ENCODE peak calls at places on chromosomes 3 and 15, in four cellular contexts. D is heart left ventricle; C is CD8-positive, alpha-beta T cell; E is astrocyte of the spinal cord. L is an unnamed sample.

GRCh38 chr3:61172684-61173083 is 78.6 kb downstream of the FHIT start:
- DNase-seq in D (no peak), C (no peak), E (no peak), L (no peak)

GRCh38 chr15:60575995-60576394 is 97.1 kb upstream of the ICE2 start:
- DNase-seq in D (no peak), E (no peak), C (no peak), L (no peak)

GRCh38 chr15:68374346-68374745 is 57.6 kb downstream of the ITGA11 start:
- DNase-seq in E (no peak), C (no peak), D (peak), L (no peak)

GRCh38 chr15:57376695-57377477 is 581 bp downstream of the CGNL1 start:
- DNase-seq in D (peak), C (no peak), E (no peak), L (peak)

GRCh38 chr3:126114406-126115386 is 30.8 kb upstream of the SLC41A3 start:
- DNase-seq in C (no peak), D (no peak), E (no peak), L (peak)

GRCh38 chr15:39381517-39381916 is 199.4 kb upstream of the THBS1 start:
- DNase-seq in D (no peak), C (no peak), E (peak), L (no peak)

GRCh38 chr3:12484983-12485327 is 675 bp downstream of the TSEN2 start:
- DNase-seq in C (no peak), D (no peak), E (no peak), L (no peak)

GRCh38 chr3:70982700-70983140 is 600.8 kb downstream of the FOXP1 start:
- DNase-seq in C (no peak), E (peak), D (no peak), L (no peak)

GRCh38 chr3:178629430-178630178 is 93.4 kb downstream of the KCNMB2 start:
- DNase-seq in E (no peak), C (no peak), D (no peak), L (no peak)

GRCh38 chr3:11717768-11718581 is 74.3 kb upstream of the VGLL4 start:
- DNase-seq in C (no peak), D (peak), E (peak), L (no peak)

DNA sequence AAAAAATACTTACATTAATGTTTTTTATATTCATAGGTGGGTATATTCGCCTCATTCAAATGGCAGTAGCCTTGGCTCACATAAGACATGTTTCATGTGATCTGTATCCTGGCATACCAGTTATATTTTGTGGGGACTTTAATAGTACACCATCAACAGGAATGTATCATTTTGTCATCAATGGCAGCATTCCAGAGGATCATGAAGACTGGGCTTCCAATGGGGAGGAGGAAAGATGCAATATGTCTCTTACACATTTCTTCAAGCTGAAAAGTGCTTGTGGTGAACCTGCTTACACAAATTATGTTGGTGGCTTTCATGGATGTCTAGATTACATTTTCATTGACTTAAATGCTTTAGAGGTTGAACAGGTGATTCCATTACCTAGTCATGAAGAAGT is 3.5 kb downstream of the PDE12 start:
- DNase-seq in D (no peak), E (no peak), C (no peak), L (no peak)
- H3K4me3 ChIP-seq in D (no peak), E (no peak), C (no peak), L (no peak)

DNA sequence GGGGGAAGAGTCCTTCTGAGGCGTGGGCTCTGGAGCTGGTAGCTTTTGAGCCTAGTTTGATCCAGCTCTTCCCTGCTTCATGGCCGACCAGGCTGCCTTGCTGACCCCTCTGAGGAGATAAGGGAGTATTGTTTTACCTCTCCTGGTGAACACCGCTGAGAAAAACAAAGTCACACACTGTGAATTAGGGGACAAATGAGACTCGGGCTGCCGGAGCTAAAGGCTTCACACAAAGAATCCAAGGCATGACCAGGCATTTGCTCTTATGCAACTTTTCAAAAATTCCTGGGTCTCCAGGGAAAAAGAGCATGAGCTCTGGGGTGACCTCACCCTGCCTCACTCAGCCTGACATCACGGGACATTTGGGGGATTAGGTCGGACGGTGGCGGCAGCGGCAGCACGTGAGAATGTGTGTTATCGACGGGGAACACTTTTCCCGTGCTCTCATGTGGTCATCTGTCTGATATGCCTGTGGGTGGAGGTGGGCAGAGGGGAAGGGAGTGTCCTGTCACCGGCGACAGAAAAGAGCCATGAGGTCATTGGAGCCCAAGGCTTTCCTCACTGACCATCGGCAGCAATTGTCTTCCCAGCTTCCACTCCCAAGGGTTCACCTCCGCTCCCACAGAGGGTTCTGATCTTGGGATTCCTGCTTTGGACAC is 61.0 kb downstream of the TMEM44 start:
- DNase-seq in C (no peak), E (peak), D (peak), L (peak)
- H3K4me3 ChIP-seq in C (no peak), E (no peak), D (peak), L (no peak)

DNA sequence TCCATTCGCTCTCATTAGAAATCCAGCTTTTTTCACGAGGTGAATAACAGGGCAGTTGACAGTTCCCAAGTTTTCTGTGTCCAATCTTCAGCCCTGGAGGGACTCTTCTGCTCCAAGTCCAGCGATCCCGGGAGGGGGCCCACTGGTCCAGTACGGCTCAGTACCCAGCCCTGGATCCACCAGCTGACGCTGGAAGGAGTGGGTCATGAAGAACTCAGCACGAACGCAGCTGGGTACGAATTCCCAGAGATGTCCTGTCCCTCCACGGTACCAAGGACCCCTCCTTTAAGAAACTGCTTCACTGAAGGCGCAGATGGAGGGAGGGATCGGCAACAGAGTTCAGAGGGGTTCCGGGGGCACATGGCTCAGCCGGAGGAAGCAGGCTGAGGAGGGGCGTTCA is 16.5 kb upstream of the CLK3 start:
- DNase-seq in D (no peak), E (no peak), C (no peak), L (no peak)
- H3K4me3 ChIP-seq in D (peak), E (peak), C (peak), L (peak)

DNA sequence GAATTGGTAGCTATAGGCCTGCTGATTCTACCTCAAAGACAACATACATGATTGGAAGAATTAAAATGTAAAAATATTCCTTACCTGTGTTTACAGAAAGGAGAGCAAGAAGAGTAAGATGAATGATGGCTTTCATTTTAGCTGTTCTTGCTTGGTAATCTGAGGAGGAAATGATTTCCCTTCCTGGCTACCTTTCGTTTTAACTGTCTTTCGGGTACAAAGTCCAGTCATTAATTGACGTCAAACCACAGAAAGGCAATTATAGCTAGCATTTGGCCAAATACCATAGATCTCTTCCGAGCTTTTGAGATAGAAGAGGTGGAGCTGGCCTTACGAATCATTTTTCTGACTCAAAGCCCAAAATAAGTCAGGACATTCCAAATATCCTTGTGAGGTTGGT is at the start of gene MUC13:
- DNase-seq in C (no peak), E (no peak), D (no peak), L (no peak)
- H3K4me3 ChIP-seq in C (no peak), E (no peak), D (no peak), L (no peak)

L was measured in upper lobe of left lung.